ENCODE peak calls at places on chromosomes 6 and 20, in seven cellular contexts. X is heart left ventricle; H is activated CD4-positive, alpha-beta memory T cell treated with anti-CD3 and anti-CD28 coated beads for 36 hours; Y is NCI-H187 treated with DMSO at 0.1 percent for 48 hours; I is type B pancreatic cell; Q is iPS-NIHi11; B is cardiac fibroblast. G is an unnamed sample.

GRCh38 chr6:32154514-32155161 is 697 bp downstream of the PPT2 start:
- DNase-seq in X (peak), H (peak), Y (no peak), I (peak), Q (peak), B (peak), G (peak)

GRCh38 chr20:59185809-59186208 is 22.2 kb downstream of the ZNF831 start:
- DNase-seq in X (no peak), H (no peak), Y (no peak), I (no peak), Q (no peak), B (no peak), G (no peak)

GRCh38 chr6:88512951-88513350 is 346.8 kb upstream of the CNR1 start:
- DNase-seq in X (no peak), H (no peak), Y (no peak), I (no peak), Q (no peak), B (no peak), G (no peak)

GRCh38 chr20:59819496-59820203 is 113.8 kb downstream of the SYCP2 start:
- DNase-seq in X (no peak), H (no peak), Y (no peak), I (no peak), Q (no peak), B (no peak), G (no peak)

GRCh38 chr6:36592221-36592655 is 1.9 kb upstream of the SRSF3 start:
- DNase-seq in X (no peak), H (no peak), Y (no peak), I (no peak), Q (no peak), B (no peak), G (no peak)

GRCh38 chr6:106163966-106164877 is 78.1 kb downstream of the PRDM1 start:
- DNase-seq in X (no peak), H (peak), Y (no peak), I (peak), Q (no peak), B (peak), G (no peak)

GRCh38 chr20:32898721-32899120 is 40.0 kb downstream of the EFCAB8 start:
- DNase-seq in X (no peak), H (no peak), Y (no peak), I (no peak), Q (no peak), B (peak), G (no peak)

GRCh38 chr6:15481414-15481813 is 181.4 kb downstream of the DTNBP1 start:
- DNase-seq in X (no peak), H (no peak), Y (no peak), I (no peak), Q (no peak), B (no peak), G (no peak)

GRCh38 chr6:11495565-11496145 is 41.9 kb upstream of the TMEM170B start:
- DNase-seq in X (no peak), H (no peak), Y (no peak), I (no peak), Q (no peak), B (no peak), G (no peak)

GRCh38 chr6:19866900-19867627 is 29.9 kb downstream of the ID4 start:
- DNase-seq in X (no peak), H (no peak), Y (no peak), I (no peak), Q (no peak), B (peak), G (no peak)

GRCh38 chr6:118896339-118897136 is 2.6 kb downstream of the ASF1A start:
- DNase-seq in X (no peak), H (no peak), Y (no peak), I (no peak), Q (no peak), B (peak), G (no peak)

GRCh38 chr6:53587291-53587690 is 42.4 kb upstream of the GCLC start:
- DNase-seq in X (no peak), H (no peak), Y (no peak), I (no peak), Q (no peak), B (no peak), G (no peak)

GRCh38 chr20:5827098-5827853 is 77.1 kb downstream of the SHLD1 start:
- DNase-seq in X (peak), H (no peak), Y (no peak), I (no peak), Q (no peak), B (no peak), G (no peak)

GRCh38 chr6:117907600-117908245 is 659 bp downstream of the SLC35F1 start:
- DNase-seq in X (peak), H (peak), Y (no peak), I (peak), Q (peak), B (no peak), G (no peak)

GRCh38 chr6:79506251-79506650 is 31.0 kb downstream of the LCA5 start:
- DNase-seq in X (no peak), H (no peak), Y (no peak), I (no peak), Q (no peak), B (peak), G (no peak)

GRCh38 chr6:149118737-149119653 is 198.5 kb upstream of the TAB2 start:
- DNase-seq in X (no peak), H (no peak), Y (no peak), I (no peak), Q (no peak), B (no peak), G (no peak)

GRCh38 chr20:38861071-38861401 is 55.5 kb downstream of the PPP1R16B start:
- DNase-seq in X (no peak), H (no peak), Y (no peak), I (no peak), Q (no peak), B (no peak), G (no peak)

GRCh38 chr6:150142304-150142656 is 564 bp upstream of the PPP1R14C start:
- DNase-seq in X (no peak), H (no peak), Y (no peak), I (no peak), Q (no peak), B (peak), G (no peak)

GRCh38 chr20:59526242-59527225 is 77.8 kb upstream of the PHACTR3 start:
- DNase-seq in X (no peak), H (no peak), Y (no peak), I (no peak), Q (peak), B (peak), G (no peak)

GRCh38 chr6:126811307-126811706 is 307.2 kb upstream of the RSPO3 start:
- DNase-seq in X (no peak), H (no peak), Y (no peak), I (no peak), Q (no peak), B (peak), G (no peak)

GRCh38 chr6:139473731-139474130 is 99.3 kb upstream of the CITED2 start:
- DNase-seq in X (no peak), H (no peak), Y (no peak), I (no peak), Q (no peak), B (peak), G (no peak)

GRCh38 chr20:35111141-35111888 is 18.7 kb upstream of the TRPC4AP start:
- DNase-seq in X (no peak), H (no peak), Y (no peak), I (no peak), Q (no peak), B (peak), G (no peak)

GRCh38 chr6:129084406-129084805 is 201.5 kb downstream of the LAMA2 start:
- DNase-seq in X (no peak), H (no peak), Y (no peak), I (no peak), Q (no peak), B (no peak), G (no peak)

GRCh38 chr20:51220293-51220706 is 197.4 kb upstream of the KCNG1 start:
- DNase-seq in X (no peak), H (peak), Y (no peak), I (no peak), Q (peak), B (peak), G (no peak)

G was measured in NCI-H2107.